ENCODE peak calls at places on chromosome 11, in five cellular contexts. Q is IMR-90, V is SK-N-SH, J is K562, S is GM12878. L is an unnamed sample.
A peak's percentile ranks its signal among the peaks of the same experiment; 100 is the strongest.

GRCh38 chr11:40185793-40186192 is 1273.7 kb downstream of the LRRC4C start:
- DNase-seq in Q (no peak), V (no peak), S (no peak), J (no peak), L (no peak)

GRCh38 chr11:6400431-6401345 is 10.4 kb downstream of the SMPD1 start:
- DNase-seq in J (no peak), V (no peak), S (no peak), Q (no peak), L (no peak)

GRCh38 chr11:128734439-128735224 is 40.8 kb downstream of the FLI1 start:
- DNase-seq in J (no peak), S (no peak), V (no peak), Q (no peak), L (no peak)

GRCh38 chr11:74311352-74311926 is at the start of gene P4HA3:
- DNase-seq in V (peak; percentile 92), Q (peak; percentile 28), S (no peak), J (peak; percentile 70), L (peak; percentile 13)

GRCh38 chr11:124577664-124578427 is 8.0 kb downstream of the OR8A1 start:
- DNase-seq in S (no peak), J (no peak), Q (no peak), V (no peak), L (no peak)

GRCh38 chr11:100730266-100730665 is 43.2 kb downstream of the ARHGAP42 start:
- DNase-seq in J (no peak), S (no peak), V (no peak), Q (peak; percentile 15), L (no peak)

GRCh38 chr11:61923166-61924015 is 6.0 kb upstream of the RAB3IL1 start:
- DNase-seq in J (peak; percentile 88), V (peak; percentile 61), S (no peak), Q (peak; percentile 63), L (peak; percentile 87)

GRCh38 chr11:131924446-131925240 is 554.2 kb downstream of the NTM start:
- DNase-seq in V (no peak), S (no peak), J (no peak), Q (peak; percentile 73), L (no peak)

GRCh38 chr11:34749666-34750659 is 129.1 kb downstream of the EHF start:
- DNase-seq in V (no peak), Q (peak; percentile 68), S (no peak), J (no peak), L (no peak)

GRCh38 chr11:61814242-61814957 is 2.4 kb downstream of the FADS1 start:
- DNase-seq in S (no peak), Q (no peak), J (peak; percentile 63), V (peak; percentile 47), L (peak; percentile 41)

DNA sequence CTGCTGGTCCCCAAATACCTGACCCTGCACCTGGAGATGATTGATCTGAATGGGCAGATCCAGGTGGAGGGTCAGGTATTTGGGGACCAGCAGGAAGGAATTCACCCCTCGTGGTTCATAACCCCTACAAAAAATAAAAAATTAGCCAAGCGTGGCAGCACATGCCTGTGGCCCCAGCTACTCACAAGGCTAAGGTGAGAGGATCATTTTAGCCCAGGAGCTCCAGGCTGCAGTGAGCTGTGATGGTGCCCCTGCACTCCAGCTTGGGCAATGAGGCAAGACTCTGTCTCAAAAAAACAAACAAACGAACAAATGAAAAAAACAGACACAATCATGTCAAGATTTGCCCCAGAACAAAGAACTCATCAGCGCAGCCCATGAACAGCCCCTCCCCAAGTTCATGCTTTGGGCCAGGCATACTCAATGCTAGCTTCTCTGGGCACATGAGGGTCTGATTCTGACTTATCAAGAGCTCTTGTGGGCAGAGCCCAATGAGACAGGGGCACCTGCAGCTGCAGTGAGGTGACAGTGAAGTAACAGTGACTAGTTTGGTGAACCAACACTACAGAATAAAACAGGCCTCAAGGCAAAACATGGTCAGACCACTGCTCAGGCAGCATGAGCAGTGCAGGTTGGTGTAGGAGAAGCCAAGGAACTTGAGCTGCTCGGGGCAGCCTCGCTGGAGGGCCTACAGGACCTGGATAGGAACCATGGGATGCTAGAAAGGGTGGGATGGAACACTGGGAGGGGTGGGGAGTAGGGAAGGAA is 10.2 kb upstream of the FCHSD2 start:
- DNase-seq in Q (no peak), S (no peak), V (no peak), J (no peak), L (no peak)
- H3K4me1 ChIP-seq in Q (peaks cover 20% of the 10 kb centered on the region), S (peaks cover 93% of the 10 kb centered on the region), V (peaks cover 1% of the 10 kb centered on the region), J (peaks cover under 1% of the 10 kb centered on the region), L (peaks cover 91% of the 10 kb centered on the region)

DNA sequence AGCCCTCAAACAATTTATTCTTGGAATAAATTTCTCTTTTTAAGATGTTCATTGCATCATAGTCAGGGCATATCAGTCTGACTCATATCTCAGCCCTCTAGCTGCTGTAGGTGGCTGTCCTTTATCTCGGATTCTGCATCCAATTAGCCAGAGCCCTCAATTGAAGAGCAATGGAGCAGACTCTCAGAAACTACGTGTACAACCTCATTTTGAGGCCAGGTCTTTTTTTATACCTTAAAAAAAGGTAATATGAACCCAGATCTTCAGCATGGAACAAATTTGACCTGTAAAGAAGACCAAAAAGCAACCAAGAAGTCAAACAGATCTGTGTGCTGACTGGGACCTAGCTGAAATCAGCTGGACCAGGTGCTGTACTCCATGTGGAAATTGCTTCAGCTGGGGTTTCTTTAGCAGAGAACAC is 8.7 kb downstream of the OR52A5 start:
- DNase-seq in Q (peak; percentile 36), V (no peak), J (peak; percentile 83), S (no peak), L (no peak)
- TF ChIP-seq MXI1 in Q (no peak), V (no peak), J (no peak), S (no peak), L (no peak)

DNA sequence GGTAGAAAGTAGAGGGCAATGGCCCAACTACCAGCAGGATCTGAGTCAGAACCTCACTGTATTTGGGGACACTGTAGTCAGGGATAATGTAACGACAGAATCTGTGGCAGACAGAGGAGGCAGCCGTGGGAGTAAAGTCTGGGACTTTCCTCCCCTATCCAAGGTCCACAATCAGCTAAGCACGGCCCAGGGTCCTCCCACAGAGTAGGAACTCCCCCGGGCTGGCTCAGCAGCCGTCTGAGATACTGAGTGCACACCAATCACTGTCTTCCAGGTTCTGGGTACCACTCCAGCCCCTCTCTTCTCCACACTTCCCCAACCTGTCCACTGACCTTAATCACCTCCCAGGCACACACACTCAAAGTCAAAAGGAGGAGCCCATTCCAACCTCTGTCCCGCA is 3.2 kb downstream of the IGSF9B start:
- DNase-seq in V (no peak), S (no peak), Q (no peak), J (no peak), L (no peak)
- H3K4me1 ChIP-seq in V (no peaks in the 10 kb centered on the region), S (peaks cover under 1% of the 10 kb centered on the region), Q (peaks cover 2% of the 10 kb centered on the region), J (peaks cover 7% of the 10 kb centered on the region), L (no peaks in the 10 kb centered on the region)

GRCh38 chr11:13076961-13077360 is 67.8 kb downstream of the RASSF10 start:
- DNase-seq in S (no peak), J (no peak), V (no peak), Q (no peak), L (no peak)

GRCh38 chr11:13074714-13075464 is 65.8 kb downstream of the RASSF10 start:
- DNase-seq in J (no peak), S (no peak), V (no peak), Q (no peak), L (no peak)

GRCh38 chr11:13068211-13068610 is 59.1 kb downstream of the RASSF10 start:
- DNase-seq in S (no peak), J (no peak), V (no peak), Q (no peak), L (no peak)

DNA sequence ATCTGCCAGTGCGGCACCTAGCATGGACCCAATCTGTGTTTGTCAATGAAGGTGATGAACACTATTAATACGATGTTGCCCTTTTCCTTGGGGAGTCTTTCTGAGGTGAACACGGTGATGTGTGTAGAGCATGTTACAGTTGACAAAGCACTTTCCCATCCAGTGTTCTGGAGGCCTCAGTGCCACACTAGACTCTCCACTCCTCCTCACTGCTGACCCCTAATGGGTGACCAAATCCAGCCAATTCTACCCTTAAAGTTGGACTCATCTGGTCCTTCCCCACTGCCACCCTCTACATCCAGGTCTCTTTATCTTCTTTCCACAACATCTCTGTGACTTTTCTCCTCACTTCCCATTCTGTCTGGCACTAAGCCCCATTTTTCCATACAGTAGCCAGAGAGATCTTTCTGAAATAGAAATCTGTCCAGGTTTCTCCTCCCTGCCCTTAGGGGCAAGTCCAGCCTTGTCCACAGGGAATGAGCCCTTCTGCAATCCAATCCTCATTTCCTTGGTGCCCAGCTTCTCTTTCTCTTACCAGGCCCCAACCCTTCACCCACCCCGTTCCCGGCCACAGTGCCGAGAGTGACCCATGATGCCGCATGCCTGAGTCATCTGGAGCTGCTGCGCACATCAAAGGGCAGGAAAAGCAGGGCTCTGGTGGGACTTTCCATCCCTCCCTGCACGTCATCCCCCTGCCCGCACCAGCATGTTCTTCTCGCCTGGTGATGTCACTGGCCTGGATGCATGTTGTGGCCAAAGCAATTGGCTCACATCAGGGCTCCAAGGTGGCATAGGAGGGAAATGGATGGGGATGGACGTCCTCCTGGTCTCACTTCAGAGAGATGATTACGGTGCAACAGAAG is 64.2 kb downstream of the RASSF10 start:
- DNase-seq in J (no peak), V (no peak), Q (peak; percentile 79), S (peak; percentile 23), L (peak; percentile 31)
- TF ChIP-seq MXI1 in J (no peak), V (no peak), Q (no peak), S (no peak), L (no peak)